ENCODE peak calls at places on chromosomes 11 and 22, in six cellular contexts. One of them, this sample, is unnamed.

GRCh38 chr11:45644981-45645889 is 20.2 kb downstream of the CHST1 start:
- DNase-seq in GOT3: no peak
- DNase-seq in GF-D8: no peak
- DNase-seq in H1: peak; percentile 11
- DNase-seq in stomach: no peak
- DNase-seq in NCI-H2029 treated with DMSO at 0.1 percent for 48 hours: no peak
- DNase-seq in this sample: no peak

GRCh38 chr11:18171377-18172000 is 1.1 kb upstream of the MRGPRX4 start:
- DNase-seq in stomach: no peak
- DNase-seq in GOT3: no peak
- DNase-seq in H1: no peak
- DNase-seq in GF-D8: no peak
- DNase-seq in NCI-H2029 treated with DMSO at 0.1 percent for 48 hours: no peak
- DNase-seq in this sample: no peak

GRCh38 chr11:119758291-119758690 is 29.3 kb upstream of the NECTIN1 start:
- DNase-seq in H1: no peak
- DNase-seq in stomach: no peak
- DNase-seq in NCI-H2029 treated with DMSO at 0.1 percent for 48 hours: no peak
- DNase-seq in GOT3: no peak
- DNase-seq in GF-D8: no peak
- DNase-seq in this sample: no peak

GRCh38 chr11:42329930-42330555 is 870.6 kb upstream of the LRRC4C start:
- DNase-seq in GF-D8: no peak
- DNase-seq in stomach: no peak
- DNase-seq in H1: no peak
- DNase-seq in GOT3: no peak
- DNase-seq in NCI-H2029 treated with DMSO at 0.1 percent for 48 hours: no peak
- DNase-seq in this sample: no peak

GRCh38 chr11:95364324-95365295 is 133.6 kb upstream of the SESN3 start:
- DNase-seq in GF-D8: no peak
- DNase-seq in H1: no peak
- DNase-seq in NCI-H2029 treated with DMSO at 0.1 percent for 48 hours: no peak
- DNase-seq in GOT3: no peak
- DNase-seq in stomach: no peak
- DNase-seq in this sample: no peak

GRCh38 chr22:47204002-47204979 is 441.8 kb downstream of the TBC1D22A start:
- DNase-seq in stomach: peak; percentile 22
- DNase-seq in GOT3: no peak
- DNase-seq in H1: peak; percentile 16
- DNase-seq in NCI-H2029 treated with DMSO at 0.1 percent for 48 hours: no peak
- DNase-seq in GF-D8: no peak
- DNase-seq in this sample: no peak

GRCh38 chr22:35622132-35622913 is 5.2 kb upstream of the MB start:
- DNase-seq in NCI-H2029 treated with DMSO at 0.1 percent for 48 hours: peak; percentile 91
- DNase-seq in stomach: peak; percentile 46
- DNase-seq in GF-D8: no peak
- DNase-seq in H1: peak; percentile 56
- DNase-seq in GOT3: no peak
- DNase-seq in this sample: no peak

GRCh38 chr11:17547051-17547577 is at the start of gene OTOG:
- DNase-seq in NCI-H2029 treated with DMSO at 0.1 percent for 48 hours: peak; percentile 46
- DNase-seq in GF-D8: no peak
- DNase-seq in H1: peak; percentile 84
- DNase-seq in stomach: no peak
- DNase-seq in GOT3: no peak
- DNase-seq in this sample: no peak

GRCh38 chr11:45171550-45171949 is 25.1 kb downstream of the PRDM11 start:
- DNase-seq in NCI-H2029 treated with DMSO at 0.1 percent for 48 hours: no peak
- DNase-seq in GF-D8: no peak
- DNase-seq in H1: no peak
- DNase-seq in GOT3: no peak
- DNase-seq in stomach: no peak
- DNase-seq in this sample: no peak

GRCh38 chr22:41892721-41893120 is 22.2 kb downstream of the SHISA8 start:
- DNase-seq in GF-D8: no peak
- DNase-seq in H1: no peak
- DNase-seq in GOT3: no peak
- DNase-seq in stomach: no peak
- DNase-seq in NCI-H2029 treated with DMSO at 0.1 percent for 48 hours: no peak
- DNase-seq in this sample: no peak

GRCh38 chr11:128690746-128691091 is 3.2 kb upstream of the FLI1 start:
- DNase-seq in stomach: no peak
- DNase-seq in H1: no peak
- DNase-seq in NCI-H2029 treated with DMSO at 0.1 percent for 48 hours: no peak
- DNase-seq in GOT3: no peak
- DNase-seq in GF-D8: no peak
- DNase-seq in this sample: no peak

This sample was measured in HL-60.